ENCODE peak calls at places on chromosome 17, in eight cellular contexts. L is thoracic aorta, E is PC-9, D is retina, C is HCT116, Y is hypothalamus, J is amygdala, I is NCI-H226. V is an unnamed sample.

GRCh38 chr17:19570497-19571151 is 37.0 kb downstream of the SLC47A1 start:
- DNase-seq in L (no peak), E (no peak), D (no peak), C (no peak), Y (no peak), J (no peak), I (no peak), V (no peak)

GRCh38 chr17:70464995-70465394 is 295.7 kb downstream of the KCNJ2 start:
- DNase-seq in L (no peak), E (no peak), D (no peak), C (no peak), Y (no peak), J (no peak), I (no peak), V (no peak)

GRCh38 chr17:48814504-48814903 is 2.5 kb downstream of the TTLL6 start:
- DNase-seq in L (no peak), E (no peak), D (peak), C (peak), Y (no peak), J (no peak), I (no peak), V (no peak)

GRCh38 chr17:20184191-20184590 is 175.0 kb downstream of the SPECC1 start:
- DNase-seq in L (no peak), E (no peak), D (no peak), C (no peak), Y (no peak), J (no peak), I (no peak), V (no peak)

GRCh38 chr17:28534740-28535375 is 17.6 kb downstream of the UNC119 start:
- DNase-seq in L (no peak), E (no peak), D (no peak), C (no peak), Y (no peak), J (no peak), I (no peak), V (no peak)

GRCh38 chr17:77781536-77781935 is 177.0 kb upstream of the TNRC6C start:
- DNase-seq in L (no peak), E (no peak), D (no peak), C (no peak), Y (no peak), J (no peak), I (no peak), V (no peak)

GRCh38 chr17:63140255-63140654 is 174.2 kb downstream of the TANC2 start:
- DNase-seq in L (no peak), E (no peak), D (no peak), C (no peak), Y (no peak), J (peak), I (no peak), V (no peak)

GRCh38 chr17:64070213-64070612 is 49.8 kb upstream of the ICAM2 start:
- DNase-seq in L (no peak), E (no peak), D (no peak), C (no peak), Y (no peak), J (no peak), I (no peak), V (no peak)

GRCh38 chr17:81665205-81666091 is 957 bp downstream of the OXLD1 start:
- DNase-seq in L (no peak), E (no peak), D (no peak), C (no peak), Y (no peak), J (no peak), I (no peak), V (no peak)

GRCh38 chr17:21452377-21453143 is 76.4 kb downstream of the KCNJ12 start:
- DNase-seq in L (no peak), E (no peak), D (peak), C (peak), Y (peak), J (peak), I (no peak), V (peak)

GRCh38 chr17:56150631-56151030 is 2.6 kb upstream of the ANKFN1 start:
- DNase-seq in L (no peak), E (no peak), D (no peak), C (no peak), Y (no peak), J (no peak), I (no peak), V (no peak)

GRCh38 chr17:63035271-63035670 is 69.2 kb downstream of the TANC2 start:
- DNase-seq in L (no peak), E (no peak), D (no peak), C (peak), Y (no peak), J (no peak), I (peak), V (peak)

GRCh38 chr17:40422990-40423611 is 5.4 kb upstream of the TOP2A start:
- DNase-seq in L (no peak), E (peak), D (no peak), C (peak), Y (no peak), J (no peak), I (no peak), V (no peak)

GRCh38 chr17:77692571-77693161 is 265.8 kb upstream of the TNRC6C start:
- DNase-seq in L (no peak), E (no peak), D (no peak), C (no peak), Y (no peak), J (no peak), I (peak), V (peak)

GRCh38 chr17:5209396-5209795 is 17.7 kb upstream of the ZNF594 start:
- DNase-seq in L (no peak), E (no peak), D (no peak), C (no peak), Y (no peak), J (no peak), I (no peak), V (no peak)

GRCh38 chr17:77392376-77393273 is 251.9 kb downstream of the SEC14L1 start:
- DNase-seq in L (no peak), E (no peak), D (no peak), C (no peak), Y (no peak), J (no peak), I (no peak), V (no peak)

GRCh38 chr17:17358060-17358751 is 55.0 kb downstream of the NT5M start:
- DNase-seq in L (no peak), E (no peak), D (no peak), C (no peak), Y (no peak), J (no peak), I (no peak), V (no peak)

GRCh38 chr17:73820686-73821448 is 176.6 kb upstream of the SDK2 start:
- DNase-seq in L (no peak), E (no peak), D (peak), C (no peak), Y (no peak), J (no peak), I (no peak), V (no peak)

GRCh38 chr17:81543339-81543675 is 8.8 kb downstream of the FAAP100 start:
- DNase-seq in L (no peak), E (no peak), D (peak), C (no peak), Y (no peak), J (no peak), I (no peak), V (no peak)

GRCh38 chr17:323181-323580 is 29.4 kb downstream of the RPH3AL start:
- DNase-seq in L (no peak), E (no peak), D (no peak), C (no peak), Y (no peak), J (no peak), I (no peak), V (no peak)

GRCh38 chr17:76458580-76459490 is 5.9 kb upstream of the UBE2O start:
- DNase-seq in L (no peak), E (no peak), D (no peak), C (peak), Y (no peak), J (no peak), I (peak), V (no peak)

GRCh38 chr17:78376161-78376560 is 2.3 kb upstream of the PGS1 start:
- DNase-seq in L (no peak), E (no peak), D (no peak), C (no peak), Y (no peak), J (no peak), I (no peak), V (no peak)

GRCh38 chr17:15048381-15048780 is 216.7 kb downstream of the PMP22 start:
- DNase-seq in L (no peak), E (no peak), D (no peak), C (peak), Y (no peak), J (no peak), I (no peak), V (no peak)

GRCh38 chr17:37541880-37542675 is 52.4 kb downstream of the DUSP14 start:
- DNase-seq in L (no peak), E (no peak), D (no peak), C (no peak), Y (no peak), J (no peak), I (no peak), V (no peak)